ENCODE peak calls at places on chromosomes 11 and 22, in seven cellular contexts. C is GM12891, K is H1, N is GM12878, P is SK-N-SH, V is HepG2, D is K562. J is an unnamed sample.

GRCh38 chr22:24590596-24591173 is 2.2 kb downstream of the LRRC75B start:
- DNase-seq in C (no peak), K (no peak), N (no peak), P (no peak), V (no peak), D (no peak), J (no peak)

GRCh38 chr11:132451942-132452601 is 1080.2 kb downstream of the OPCML start:
- DNase-seq in C (no peak), K (peak; percentile 47), N (no peak), P (no peak), V (no peak), D (no peak), J (no peak)

GRCh38 chr11:92329644-92330043 is 105.0 kb downstream of the FAT3 start:
- DNase-seq in C (no peak), K (no peak), N (no peak), P (no peak), V (no peak), D (no peak), J (no peak)

GRCh38 chr22:26054846-26055245 is 114.4 kb upstream of the SEZ6L start:
- DNase-seq in C (no peak), K (no peak), N (no peak), P (no peak), V (no peak), D (no peak), J (no peak)

GRCh38 chr22:38882480-38882879 is 10.5 kb upstream of the CBX6 start:
- DNase-seq in C (no peak), K (no peak), N (no peak), P (no peak), V (no peak), D (no peak), J (no peak)

GRCh38 chr11:96199563-96200025 is 143.4 kb downstream of the MAML2 start:
- DNase-seq in C (no peak), K (no peak), N (no peak), P (no peak), V (no peak), D (no peak), J (no peak)

GRCh38 chr11:35579557-35580396 is 38.5 kb upstream of the FJX1 start:
- DNase-seq in C (no peak), K (no peak), N (no peak), P (no peak), V (peak; percentile 62), D (peak; percentile 41), J (no peak)

GRCh38 chr11:64451856-64452255 is 92.9 kb downstream of the RPS6KA4 start:
- DNase-seq in C (no peak), K (no peak), N (no peak), P (no peak), V (no peak), D (no peak), J (no peak)

GRCh38 chr22:37181681-37182080 is 6.4 kb downstream of the C1QTNF6 start:
- DNase-seq in C (no peak), K (no peak), N (no peak), P (no peak), V (no peak), D (no peak), J (no peak)

GRCh38 chr22:19987394-19988306 is 29.0 kb downstream of the ARVCF start:
- DNase-seq in C (no peak), K (no peak), N (no peak), P (no peak), V (no peak), D (no peak), J (no peak)

GRCh38 chr11:105862736-105863367 is 159.2 kb downstream of the MSANTD4 start:
- DNase-seq in C (no peak), K (no peak), N (no peak), P (peak; percentile 29), V (peak; percentile 36), D (no peak), J (no peak)
- TF ChIP-seq TAF1 in C (no peak), K (no peak), N (no peak), P (no peak), V (no peak), D (no peak), J (no peak)

DNA sequence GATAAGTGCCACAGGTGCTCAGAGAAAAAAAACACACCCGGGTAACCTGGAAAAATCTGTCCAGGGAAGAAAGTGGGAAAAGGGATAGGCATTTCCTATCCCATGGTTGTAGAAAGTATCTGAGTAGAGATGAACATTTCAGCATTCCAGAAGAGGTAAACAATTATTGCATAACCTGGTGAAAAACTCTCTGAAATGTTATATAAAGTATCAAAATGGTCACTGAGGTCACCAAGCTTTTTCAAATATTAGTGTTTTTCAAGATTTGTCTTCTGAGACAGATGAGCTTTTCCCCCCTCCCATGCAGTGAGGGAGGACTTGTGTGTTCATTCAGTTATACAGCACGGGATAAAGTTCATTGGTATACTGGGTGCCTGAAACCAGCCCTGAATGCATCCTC is 2.0 kb upstream of the DEPDC7 start:
- DNase-seq in C (no peak), K (no peak), N (no peak), P (no peak), V (peak; percentile 10), D (no peak), J (no peak)
- TF ChIP-seq TAF1 in C (no peak), K (no peak), N (no peak), P (no peak), V (no peak), D (no peak), J (no peak)

DNA sequence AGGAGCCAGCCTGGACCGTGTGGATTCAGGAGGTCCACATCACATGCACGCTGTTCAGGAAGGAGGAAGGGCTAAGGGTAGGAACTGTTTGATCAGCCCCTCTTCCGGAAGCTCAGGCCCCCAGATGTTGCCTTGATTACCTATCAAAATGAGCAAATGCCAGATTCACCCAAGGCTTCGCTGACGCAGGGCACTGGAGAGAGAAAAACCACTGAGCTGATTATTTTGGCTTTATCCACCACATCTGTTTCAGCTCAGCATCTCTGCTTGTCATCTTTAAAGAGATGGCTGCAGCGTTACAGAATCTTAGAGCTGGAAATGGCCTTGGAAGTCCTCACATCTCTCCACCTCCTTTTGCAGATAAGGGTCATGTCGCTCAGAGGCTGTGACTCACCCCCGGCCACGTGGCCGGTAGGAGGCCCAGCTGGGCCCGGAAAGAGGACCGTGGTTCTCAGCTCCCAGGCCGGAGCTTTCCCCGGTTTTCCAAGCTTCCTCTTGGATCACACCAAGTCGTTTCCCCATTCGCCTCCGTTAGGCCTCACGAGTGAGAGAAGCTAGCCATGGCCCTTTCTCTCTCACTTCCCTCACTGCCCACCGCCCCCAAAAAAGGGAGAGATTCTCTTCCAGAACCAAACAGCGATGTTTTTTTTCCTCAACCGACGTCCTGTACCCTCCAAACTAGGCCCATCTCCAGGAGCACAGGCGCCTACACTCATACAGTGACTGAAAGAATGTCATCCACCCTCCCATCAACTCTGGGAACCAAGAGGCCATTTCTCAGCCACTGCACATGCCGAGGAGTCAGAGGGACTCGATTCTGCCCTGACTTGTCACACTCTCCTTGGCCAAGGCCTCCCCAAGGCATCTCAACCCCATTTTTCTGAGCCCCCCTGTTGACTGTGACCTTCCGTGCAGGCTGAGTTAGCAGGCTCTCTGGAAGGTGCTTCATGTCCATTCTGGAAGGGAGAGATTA is 37.6 kb downstream of the LIF start:
- DNase-seq in C (no peak), K (no peak), N (no peak), P (peak; percentile 61), V (peak; percentile 65), D (peak; percentile 85), J (no peak)
- TF ChIP-seq TAF1 in C (no peak), K (no peak), N (no peak), P (no peak), V (no peak), D (peak; percentile 20), J (no peak)

GRCh38 chr11:44309483-44310197 is at the start of gene ALX4:
- DNase-seq in C (no peak), K (peak; percentile 77), N (no peak), P (peak; percentile 74), V (no peak), D (peak; percentile 64), J (no peak)
- TF ChIP-seq TAF1 in C (no peak), K (no peak), N (no peak), P (no peak), V (no peak), D (no peak), J (no peak)

J was measured in GM12892.